ENCODE peak calls at places on chromosomes 11 and 22, in nine cellular contexts. One of them, this sample, is unnamed.

GRCh38 chr11:130511765-130512164 is 63.3 kb downstream of the ADAMTS15 start:
- DNase-seq in NCI-H1105: no peak
- DNase-seq in head of caudate nucleus: no peak
- DNase-seq in activated T-helper 1 cell treated with anti-CD3 and anti-CD28 coated beads, Interleukin-12 subunit alpha, Interleukin-12 subunit beta, Interleukin-2, Interleukin-4 antibody, amounts not matched to agents 30 ng/mL and 10 ng/mL and 1 ng/mL, durations not matched to agents 14 hours and 24 hours and 36 hours: no peak
- DNase-seq in kidney: no peak
- DNase-seq in activated CD8-positive, alpha-beta memory T cell treated with anti-CD3 and anti-CD28 coated beads, Interleukin-2, amount 50 U/mL, for 4 hours: no peak
- DNase-seq in endothelial cell: no peak
- DNase-seq in uterus: no peak
- DNase-seq in activated T-cell treated with anti-CD3 and anti-CD28 coated beads for 48 hours: no peak
- DNase-seq in this sample: no peak

GRCh38 chr11:88631497-88631896 is 294.0 kb upstream of the CTSC start:
- DNase-seq in activated CD8-positive, alpha-beta memory T cell treated with anti-CD3 and anti-CD28 coated beads, Interleukin-2, amount 50 U/mL, for 4 hours: no peak
- DNase-seq in head of caudate nucleus: no peak
- DNase-seq in kidney: no peak
- DNase-seq in endothelial cell: no peak
- DNase-seq in activated T-cell treated with anti-CD3 and anti-CD28 coated beads for 48 hours: no peak
- DNase-seq in NCI-H1105: no peak
- DNase-seq in activated T-helper 1 cell treated with anti-CD3 and anti-CD28 coated beads, Interleukin-12 subunit alpha, Interleukin-12 subunit beta, Interleukin-2, Interleukin-4 antibody, amounts not matched to agents 30 ng/mL and 10 ng/mL and 1 ng/mL, durations not matched to agents 14 hours and 24 hours and 36 hours: no peak
- DNase-seq in uterus: no peak
- DNase-seq in this sample: peak

GRCh38 chr11:63951779-63952536 is 13.2 kb downstream of the NAA40 start:
- DNase-seq in head of caudate nucleus: no peak
- DNase-seq in uterus: no peak
- DNase-seq in kidney: no peak
- DNase-seq in NCI-H1105: no peak
- DNase-seq in activated T-cell treated with anti-CD3 and anti-CD28 coated beads for 48 hours: no peak
- DNase-seq in endothelial cell: no peak
- DNase-seq in activated CD8-positive, alpha-beta memory T cell treated with anti-CD3 and anti-CD28 coated beads, Interleukin-2, amount 50 U/mL, for 4 hours: peak
- DNase-seq in activated T-helper 1 cell treated with anti-CD3 and anti-CD28 coated beads, Interleukin-12 subunit alpha, Interleukin-12 subunit beta, Interleukin-2, Interleukin-4 antibody, amounts not matched to agents 30 ng/mL and 10 ng/mL and 1 ng/mL, durations not matched to agents 14 hours and 24 hours and 36 hours: peak
- DNase-seq in this sample: no peak

GRCh38 chr11:8728566-8728965 is 46.0 kb downstream of the RPL27A start:
- DNase-seq in kidney: no peak
- DNase-seq in NCI-H1105: no peak
- DNase-seq in activated T-helper 1 cell treated with anti-CD3 and anti-CD28 coated beads, Interleukin-12 subunit alpha, Interleukin-12 subunit beta, Interleukin-2, Interleukin-4 antibody, amounts not matched to agents 30 ng/mL and 10 ng/mL and 1 ng/mL, durations not matched to agents 14 hours and 24 hours and 36 hours: no peak
- DNase-seq in activated T-cell treated with anti-CD3 and anti-CD28 coated beads for 48 hours: no peak
- DNase-seq in endothelial cell: no peak
- DNase-seq in uterus: peak
- DNase-seq in activated CD8-positive, alpha-beta memory T cell treated with anti-CD3 and anti-CD28 coated beads, Interleukin-2, amount 50 U/mL, for 4 hours: no peak
- DNase-seq in head of caudate nucleus: no peak
- DNase-seq in this sample: no peak

GRCh38 chr11:83403990-83404389 is 117.8 kb upstream of the CCDC90B start:
- DNase-seq in uterus: no peak
- DNase-seq in activated T-cell treated with anti-CD3 and anti-CD28 coated beads for 48 hours: no peak
- DNase-seq in endothelial cell: no peak
- DNase-seq in kidney: no peak
- DNase-seq in activated T-helper 1 cell treated with anti-CD3 and anti-CD28 coated beads, Interleukin-12 subunit alpha, Interleukin-12 subunit beta, Interleukin-2, Interleukin-4 antibody, amounts not matched to agents 30 ng/mL and 10 ng/mL and 1 ng/mL, durations not matched to agents 14 hours and 24 hours and 36 hours: no peak
- DNase-seq in NCI-H1105: no peak
- DNase-seq in activated CD8-positive, alpha-beta memory T cell treated with anti-CD3 and anti-CD28 coated beads, Interleukin-2, amount 50 U/mL, for 4 hours: no peak
- DNase-seq in head of caudate nucleus: no peak
- DNase-seq in this sample: no peak

GRCh38 chr11:128482512-128483191 is 104.7 kb downstream of the ETS1 start:
- DNase-seq in activated T-cell treated with anti-CD3 and anti-CD28 coated beads for 48 hours: no peak
- DNase-seq in activated CD8-positive, alpha-beta memory T cell treated with anti-CD3 and anti-CD28 coated beads, Interleukin-2, amount 50 U/mL, for 4 hours: no peak
- DNase-seq in uterus: no peak
- DNase-seq in kidney: peak
- DNase-seq in NCI-H1105: no peak
- DNase-seq in endothelial cell: no peak
- DNase-seq in head of caudate nucleus: no peak
- DNase-seq in activated T-helper 1 cell treated with anti-CD3 and anti-CD28 coated beads, Interleukin-12 subunit alpha, Interleukin-12 subunit beta, Interleukin-2, Interleukin-4 antibody, amounts not matched to agents 30 ng/mL and 10 ng/mL and 1 ng/mL, durations not matched to agents 14 hours and 24 hours and 36 hours: no peak
- DNase-seq in this sample: no peak

GRCh38 chr22:35354068-35354467 is 26.8 kb upstream of the HMOX1 start:
- DNase-seq in activated T-helper 1 cell treated with anti-CD3 and anti-CD28 coated beads, Interleukin-12 subunit alpha, Interleukin-12 subunit beta, Interleukin-2, Interleukin-4 antibody, amounts not matched to agents 30 ng/mL and 10 ng/mL and 1 ng/mL, durations not matched to agents 14 hours and 24 hours and 36 hours: no peak
- DNase-seq in activated CD8-positive, alpha-beta memory T cell treated with anti-CD3 and anti-CD28 coated beads, Interleukin-2, amount 50 U/mL, for 4 hours: no peak
- DNase-seq in head of caudate nucleus: no peak
- DNase-seq in kidney: peak
- DNase-seq in NCI-H1105: no peak
- DNase-seq in endothelial cell: no peak
- DNase-seq in uterus: no peak
- DNase-seq in activated T-cell treated with anti-CD3 and anti-CD28 coated beads for 48 hours: no peak
- DNase-seq in this sample: no peak

GRCh38 chr11:105130189-105130813 is 9.3 kb downstream of the CARD18 start:
- DNase-seq in kidney: no peak
- DNase-seq in activated T-helper 1 cell treated with anti-CD3 and anti-CD28 coated beads, Interleukin-12 subunit alpha, Interleukin-12 subunit beta, Interleukin-2, Interleukin-4 antibody, amounts not matched to agents 30 ng/mL and 10 ng/mL and 1 ng/mL, durations not matched to agents 14 hours and 24 hours and 36 hours: no peak
- DNase-seq in endothelial cell: no peak
- DNase-seq in head of caudate nucleus: no peak
- DNase-seq in NCI-H1105: no peak
- DNase-seq in activated CD8-positive, alpha-beta memory T cell treated with anti-CD3 and anti-CD28 coated beads, Interleukin-2, amount 50 U/mL, for 4 hours: no peak
- DNase-seq in activated T-cell treated with anti-CD3 and anti-CD28 coated beads for 48 hours: no peak
- DNase-seq in uterus: no peak
- DNase-seq in this sample: no peak

GRCh38 chr22:30312053-30312452 is 14.7 kb downstream of the TBC1D10A start:
- DNase-seq in endothelial cell: no peak
- DNase-seq in NCI-H1105: no peak
- DNase-seq in activated T-helper 1 cell treated with anti-CD3 and anti-CD28 coated beads, Interleukin-12 subunit alpha, Interleukin-12 subunit beta, Interleukin-2, Interleukin-4 antibody, amounts not matched to agents 30 ng/mL and 10 ng/mL and 1 ng/mL, durations not matched to agents 14 hours and 24 hours and 36 hours: no peak
- DNase-seq in head of caudate nucleus: no peak
- DNase-seq in activated T-cell treated with anti-CD3 and anti-CD28 coated beads for 48 hours: no peak
- DNase-seq in activated CD8-positive, alpha-beta memory T cell treated with anti-CD3 and anti-CD28 coated beads, Interleukin-2, amount 50 U/mL, for 4 hours: no peak
- DNase-seq in kidney: no peak
- DNase-seq in uterus: no peak
- DNase-seq in this sample: no peak